ENCODE peak calls at places on chromosome 12, in ten cellular contexts. One of them, this sample, is unnamed.
A peak's percentile ranks its signal among the peaks of the same experiment; 100 is the strongest.

GRCh38 chr12:76555226-76555767 is 4.3 kb downstream of the OSBPL8 start:
- DNase-seq in nephron progenitor cell: no peak
- DNase-seq in germinal center: no peak
- DNase-seq in stimulated activated CD8-positive, alpha-beta memory T cell treated with anti-CD3 and anti-CD28 coated beads, Interleukin-12 subunit alpha, Interleukin-12 subunit beta, amount 100 ng/mL, for 1 hour: no peak
- DNase-seq in dorsolateral prefrontal cortex: no peak
- DNase-seq in OCI-LY7: peak; percentile 19
- DNase-seq in Right ventricle myocardium superior: no peak
- DNase-seq in GM19239: no peak
- DNase-seq in cardiac muscle cell: no peak
- DNase-seq in NCI-H226: no peak
- DNase-seq in this sample: no peak

GRCh38 chr12:46468159-46468558 is 95.6 kb upstream of the SLC38A2 start:
- DNase-seq in NCI-H226: peak; percentile 76
- DNase-seq in germinal center: no peak
- DNase-seq in stimulated activated CD8-positive, alpha-beta memory T cell treated with anti-CD3 and anti-CD28 coated beads, Interleukin-12 subunit alpha, Interleukin-12 subunit beta, amount 100 ng/mL, for 1 hour: no peak
- DNase-seq in OCI-LY7: no peak
- DNase-seq in dorsolateral prefrontal cortex: no peak
- DNase-seq in Right ventricle myocardium superior: peak; percentile 54
- DNase-seq in cardiac muscle cell: no peak
- DNase-seq in nephron progenitor cell: no peak
- DNase-seq in GM19239: no peak
- DNase-seq in this sample: peak; percentile 44

GRCh38 chr12:124914392-124915248 is at the start of gene UBC:
- DNase-seq in NCI-H226: peak; percentile 75
- DNase-seq in OCI-LY7: peak; percentile 95
- DNase-seq in nephron progenitor cell: peak; percentile 88
- DNase-seq in dorsolateral prefrontal cortex: peak; percentile 93
- DNase-seq in germinal center: peak; percentile 86
- DNase-seq in stimulated activated CD8-positive, alpha-beta memory T cell treated with anti-CD3 and anti-CD28 coated beads, Interleukin-12 subunit alpha, Interleukin-12 subunit beta, amount 100 ng/mL, for 1 hour: peak; percentile 87
- DNase-seq in Right ventricle myocardium superior: peak; percentile 92
- DNase-seq in cardiac muscle cell: peak; percentile 92
- DNase-seq in GM19239: peak; percentile 32
- DNase-seq in this sample: peak; percentile 88

GRCh38 chr12:51373222-51373621 is 18.0 kb downstream of the GALNT6 start:
- DNase-seq in cardiac muscle cell: no peak
- DNase-seq in OCI-LY7: no peak
- DNase-seq in NCI-H226: no peak
- DNase-seq in nephron progenitor cell: no peak
- DNase-seq in germinal center: no peak
- DNase-seq in GM19239: no peak
- DNase-seq in Right ventricle myocardium superior: no peak
- DNase-seq in stimulated activated CD8-positive, alpha-beta memory T cell treated with anti-CD3 and anti-CD28 coated beads, Interleukin-12 subunit alpha, Interleukin-12 subunit beta, amount 100 ng/mL, for 1 hour: no peak
- DNase-seq in dorsolateral prefrontal cortex: no peak
- DNase-seq in this sample: no peak

GRCh38 chr12:10409387-10409786 is at the start of gene KLRC4:
- DNase-seq in dorsolateral prefrontal cortex: no peak
- DNase-seq in GM19239: no peak
- DNase-seq in cardiac muscle cell: peak; percentile 5
- DNase-seq in OCI-LY7: peak; percentile 92
- DNase-seq in NCI-H226: no peak
- DNase-seq in nephron progenitor cell: no peak
- DNase-seq in Right ventricle myocardium superior: no peak
- DNase-seq in stimulated activated CD8-positive, alpha-beta memory T cell treated with anti-CD3 and anti-CD28 coated beads, Interleukin-12 subunit alpha, Interleukin-12 subunit beta, amount 100 ng/mL, for 1 hour: no peak
- DNase-seq in germinal center: no peak
- DNase-seq in this sample: peak; percentile 38

GRCh38 chr12:52364901-52365489 is 2.3 kb downstream of the KRT85 start:
- DNase-seq in OCI-LY7: no peak
- DNase-seq in Right ventricle myocardium superior: no peak
- DNase-seq in germinal center: no peak
- DNase-seq in nephron progenitor cell: no peak
- DNase-seq in GM19239: no peak
- DNase-seq in dorsolateral prefrontal cortex: no peak
- DNase-seq in stimulated activated CD8-positive, alpha-beta memory T cell treated with anti-CD3 and anti-CD28 coated beads, Interleukin-12 subunit alpha, Interleukin-12 subunit beta, amount 100 ng/mL, for 1 hour: no peak
- DNase-seq in NCI-H226: no peak
- DNase-seq in cardiac muscle cell: no peak
- DNase-seq in this sample: no peak

GRCh38 chr12:49332891-49333371 is 4.1 kb downstream of the C1QL4 start:
- DNase-seq in stimulated activated CD8-positive, alpha-beta memory T cell treated with anti-CD3 and anti-CD28 coated beads, Interleukin-12 subunit alpha, Interleukin-12 subunit beta, amount 100 ng/mL, for 1 hour: no peak
- DNase-seq in Right ventricle myocardium superior: no peak
- DNase-seq in germinal center: no peak
- DNase-seq in OCI-LY7: no peak
- DNase-seq in cardiac muscle cell: no peak
- DNase-seq in nephron progenitor cell: no peak
- DNase-seq in NCI-H226: no peak
- DNase-seq in dorsolateral prefrontal cortex: no peak
- DNase-seq in GM19239: no peak
- DNase-seq in this sample: no peak

GRCh38 chr12:7787574-7788315 is 1.5 kb upstream of the NANOG start:
- DNase-seq in nephron progenitor cell: no peak
- DNase-seq in NCI-H226: no peak
- DNase-seq in dorsolateral prefrontal cortex: no peak
- DNase-seq in cardiac muscle cell: no peak
- DNase-seq in germinal center: no peak
- DNase-seq in stimulated activated CD8-positive, alpha-beta memory T cell treated with anti-CD3 and anti-CD28 coated beads, Interleukin-12 subunit alpha, Interleukin-12 subunit beta, amount 100 ng/mL, for 1 hour: no peak
- DNase-seq in Right ventricle myocardium superior: no peak
- DNase-seq in GM19239: no peak
- DNase-seq in OCI-LY7: no peak
- DNase-seq in this sample: no peak

GRCh38 chr12:90659060-90659459 is 295.9 kb downstream of the CCER1 start:
- DNase-seq in dorsolateral prefrontal cortex: no peak
- DNase-seq in OCI-LY7: no peak
- DNase-seq in GM19239: no peak
- DNase-seq in stimulated activated CD8-positive, alpha-beta memory T cell treated with anti-CD3 and anti-CD28 coated beads, Interleukin-12 subunit alpha, Interleukin-12 subunit beta, amount 100 ng/mL, for 1 hour: no peak
- DNase-seq in cardiac muscle cell: no peak
- DNase-seq in Right ventricle myocardium superior: no peak
- DNase-seq in NCI-H226: no peak
- DNase-seq in germinal center: no peak
- DNase-seq in nephron progenitor cell: no peak
- DNase-seq in this sample: no peak

GRCh38 chr12:109767991-109768900 is 54.6 kb downstream of the FAM222A start:
- DNase-seq in OCI-LY7: no peak
- DNase-seq in stimulated activated CD8-positive, alpha-beta memory T cell treated with anti-CD3 and anti-CD28 coated beads, Interleukin-12 subunit alpha, Interleukin-12 subunit beta, amount 100 ng/mL, for 1 hour: no peak
- DNase-seq in GM19239: no peak
- DNase-seq in cardiac muscle cell: no peak
- DNase-seq in germinal center: no peak
- DNase-seq in dorsolateral prefrontal cortex: no peak
- DNase-seq in NCI-H226: no peak
- DNase-seq in Right ventricle myocardium superior: no peak
- DNase-seq in nephron progenitor cell: no peak
- DNase-seq in this sample: no peak

GRCh38 chr12:761276-761675 is 8.9 kb downstream of the WNK1 start:
- DNase-seq in stimulated activated CD8-positive, alpha-beta memory T cell treated with anti-CD3 and anti-CD28 coated beads, Interleukin-12 subunit alpha, Interleukin-12 subunit beta, amount 100 ng/mL, for 1 hour: no peak
- DNase-seq in germinal center: no peak
- DNase-seq in nephron progenitor cell: no peak
- DNase-seq in GM19239: no peak
- DNase-seq in cardiac muscle cell: no peak
- DNase-seq in NCI-H226: no peak
- DNase-seq in Right ventricle myocardium superior: no peak
- DNase-seq in OCI-LY7: no peak
- DNase-seq in dorsolateral prefrontal cortex: no peak
- DNase-seq in this sample: no peak

GRCh38 chr12:59654061-59654460 is 58.2 kb downstream of the SLC16A7 start:
- DNase-seq in dorsolateral prefrontal cortex: no peak
- DNase-seq in NCI-H226: no peak
- DNase-seq in germinal center: no peak
- DNase-seq in nephron progenitor cell: no peak
- DNase-seq in GM19239: no peak
- DNase-seq in Right ventricle myocardium superior: no peak
- DNase-seq in stimulated activated CD8-positive, alpha-beta memory T cell treated with anti-CD3 and anti-CD28 coated beads, Interleukin-12 subunit alpha, Interleukin-12 subunit beta, amount 100 ng/mL, for 1 hour: no peak
- DNase-seq in cardiac muscle cell: no peak
- DNase-seq in OCI-LY7: no peak
- DNase-seq in this sample: no peak

GRCh38 chr12:22733756-22734155 is 108.8 kb downstream of the ETNK1 start:
- DNase-seq in stimulated activated CD8-positive, alpha-beta memory T cell treated with anti-CD3 and anti-CD28 coated beads, Interleukin-12 subunit alpha, Interleukin-12 subunit beta, amount 100 ng/mL, for 1 hour: no peak
- DNase-seq in GM19239: no peak
- DNase-seq in germinal center: no peak
- DNase-seq in Right ventricle myocardium superior: no peak
- DNase-seq in NCI-H226: no peak
- DNase-seq in dorsolateral prefrontal cortex: no peak
- DNase-seq in nephron progenitor cell: no peak
- DNase-seq in OCI-LY7: no peak
- DNase-seq in cardiac muscle cell: no peak
- DNase-seq in this sample: peak; percentile 7

GRCh38 chr12:15719230-15719629 is 70.0 kb downstream of the EPS8 start:
- DNase-seq in OCI-LY7: no peak
- DNase-seq in NCI-H226: no peak
- DNase-seq in Right ventricle myocardium superior: no peak
- DNase-seq in GM19239: no peak
- DNase-seq in nephron progenitor cell: no peak
- DNase-seq in stimulated activated CD8-positive, alpha-beta memory T cell treated with anti-CD3 and anti-CD28 coated beads, Interleukin-12 subunit alpha, Interleukin-12 subunit beta, amount 100 ng/mL, for 1 hour: no peak
- DNase-seq in dorsolateral prefrontal cortex: no peak
- DNase-seq in germinal center: no peak
- DNase-seq in cardiac muscle cell: no peak
- DNase-seq in this sample: no peak

GRCh38 chr12:56684745-56685369 is 3.2 kb downstream of the PTGES3 start:
- DNase-seq in Right ventricle myocardium superior: peak; percentile 19
- DNase-seq in germinal center: no peak
- DNase-seq in dorsolateral prefrontal cortex: no peak
- DNase-seq in cardiac muscle cell: no peak
- DNase-seq in NCI-H226: no peak
- DNase-seq in nephron progenitor cell: no peak
- DNase-seq in OCI-LY7: no peak
- DNase-seq in stimulated activated CD8-positive, alpha-beta memory T cell treated with anti-CD3 and anti-CD28 coated beads, Interleukin-12 subunit alpha, Interleukin-12 subunit beta, amount 100 ng/mL, for 1 hour: no peak
- DNase-seq in GM19239: no peak
- DNase-seq in this sample: no peak

GRCh38 chr12:481422-481821 is 21.7 kb downstream of the B4GALNT3 start:
- DNase-seq in GM19239: no peak
- DNase-seq in cardiac muscle cell: peak; percentile 86
- DNase-seq in OCI-LY7: no peak
- DNase-seq in Right ventricle myocardium superior: peak; percentile 82
- DNase-seq in dorsolateral prefrontal cortex: no peak
- DNase-seq in stimulated activated CD8-positive, alpha-beta memory T cell treated with anti-CD3 and anti-CD28 coated beads, Interleukin-12 subunit alpha, Interleukin-12 subunit beta, amount 100 ng/mL, for 1 hour: no peak
- DNase-seq in nephron progenitor cell: no peak
- DNase-seq in NCI-H226: no peak
- DNase-seq in germinal center: no peak
- DNase-seq in this sample: no peak

GRCh38 chr12:62866451-62867082 is 68.4 kb downstream of the PPM1H start:
- DNase-seq in stimulated activated CD8-positive, alpha-beta memory T cell treated with anti-CD3 and anti-CD28 coated beads, Interleukin-12 subunit alpha, Interleukin-12 subunit beta, amount 100 ng/mL, for 1 hour: no peak
- DNase-seq in germinal center: no peak
- DNase-seq in NCI-H226: peak; percentile 100
- DNase-seq in Right ventricle myocardium superior: no peak
- DNase-seq in GM19239: no peak
- DNase-seq in cardiac muscle cell: peak; percentile 29
- DNase-seq in OCI-LY7: no peak
- DNase-seq in nephron progenitor cell: peak; percentile 10
- DNase-seq in dorsolateral prefrontal cortex: no peak
- DNase-seq in this sample: peak; percentile 90

GRCh38 chr12:117090816-117091711 is 8.2 kb downstream of the TESC start:
- DNase-seq in Right ventricle myocardium superior: no peak
- DNase-seq in stimulated activated CD8-positive, alpha-beta memory T cell treated with anti-CD3 and anti-CD28 coated beads, Interleukin-12 subunit alpha, Interleukin-12 subunit beta, amount 100 ng/mL, for 1 hour: no peak
- DNase-seq in nephron progenitor cell: no peak
- DNase-seq in dorsolateral prefrontal cortex: no peak
- DNase-seq in cardiac muscle cell: no peak
- DNase-seq in NCI-H226: no peak
- DNase-seq in OCI-LY7: no peak
- DNase-seq in GM19239: no peak
- DNase-seq in germinal center: no peak
- DNase-seq in this sample: no peak

GRCh38 chr12:10940389-10940788 is 1.3 kb upstream of the TAS2R14 start:
- DNase-seq in OCI-LY7: no peak
- DNase-seq in GM19239: no peak
- DNase-seq in dorsolateral prefrontal cortex: no peak
- DNase-seq in germinal center: no peak
- DNase-seq in Right ventricle myocardium superior: no peak
- DNase-seq in NCI-H226: peak; percentile 94
- DNase-seq in stimulated activated CD8-positive, alpha-beta memory T cell treated with anti-CD3 and anti-CD28 coated beads, Interleukin-12 subunit alpha, Interleukin-12 subunit beta, amount 100 ng/mL, for 1 hour: no peak
- DNase-seq in cardiac muscle cell: no peak
- DNase-seq in nephron progenitor cell: no peak
- DNase-seq in this sample: peak; percentile 92

GRCh38 chr12:114186241-114187002 is 219.5 kb downstream of the TBX5 start:
- DNase-seq in dorsolateral prefrontal cortex: peak; percentile 78
- DNase-seq in germinal center: no peak
- DNase-seq in GM19239: no peak
- DNase-seq in NCI-H226: no peak
- DNase-seq in Right ventricle myocardium superior: no peak
- DNase-seq in stimulated activated CD8-positive, alpha-beta memory T cell treated with anti-CD3 and anti-CD28 coated beads, Interleukin-12 subunit alpha, Interleukin-12 subunit beta, amount 100 ng/mL, for 1 hour: no peak
- DNase-seq in OCI-LY7: no peak
- DNase-seq in cardiac muscle cell: no peak
- DNase-seq in nephron progenitor cell: no peak
- DNase-seq in this sample: no peak

GRCh38 chr12:72081787-72082186 is 143.1 kb downstream of the TPH2 start:
- DNase-seq in dorsolateral prefrontal cortex: no peak
- DNase-seq in cardiac muscle cell: no peak
- DNase-seq in Right ventricle myocardium superior: no peak
- DNase-seq in germinal center: no peak
- DNase-seq in OCI-LY7: no peak
- DNase-seq in GM19239: no peak
- DNase-seq in nephron progenitor cell: no peak
- DNase-seq in NCI-H226: peak; percentile 29
- DNase-seq in stimulated activated CD8-positive, alpha-beta memory T cell treated with anti-CD3 and anti-CD28 coated beads, Interleukin-12 subunit alpha, Interleukin-12 subunit beta, amount 100 ng/mL, for 1 hour: no peak
- DNase-seq in this sample: no peak

GRCh38 chr12:83323866-83324265 is 637.2 kb downstream of the TMTC2 start:
- DNase-seq in NCI-H226: no peak
- DNase-seq in OCI-LY7: no peak
- DNase-seq in germinal center: no peak
- DNase-seq in nephron progenitor cell: no peak
- DNase-seq in Right ventricle myocardium superior: no peak
- DNase-seq in stimulated activated CD8-positive, alpha-beta memory T cell treated with anti-CD3 and anti-CD28 coated beads, Interleukin-12 subunit alpha, Interleukin-12 subunit beta, amount 100 ng/mL, for 1 hour: no peak
- DNase-seq in cardiac muscle cell: no peak
- DNase-seq in GM19239: no peak
- DNase-seq in dorsolateral prefrontal cortex: no peak
- DNase-seq in this sample: no peak

GRCh38 chr12:13376627-13377373 is 180.3 kb downstream of the EMP1 start:
- DNase-seq in germinal center: no peak
- DNase-seq in dorsolateral prefrontal cortex: no peak
- DNase-seq in cardiac muscle cell: no peak
- DNase-seq in GM19239: no peak
- DNase-seq in nephron progenitor cell: no peak
- DNase-seq in NCI-H226: no peak
- DNase-seq in OCI-LY7: no peak
- DNase-seq in stimulated activated CD8-positive, alpha-beta memory T cell treated with anti-CD3 and anti-CD28 coated beads, Interleukin-12 subunit alpha, Interleukin-12 subunit beta, amount 100 ng/mL, for 1 hour: no peak
- DNase-seq in Right ventricle myocardium superior: no peak
- DNase-seq in this sample: no peak

GRCh38 chr12:49041036-49041880 is 19.3 kb downstream of the KMT2D start:
- DNase-seq in OCI-LY7: no peak
- DNase-seq in stimulated activated CD8-positive, alpha-beta memory T cell treated with anti-CD3 and anti-CD28 coated beads, Interleukin-12 subunit alpha, Interleukin-12 subunit beta, amount 100 ng/mL, for 1 hour: no peak
- DNase-seq in NCI-H226: no peak
- DNase-seq in germinal center: no peak
- DNase-seq in nephron progenitor cell: no peak
- DNase-seq in dorsolateral prefrontal cortex: no peak
- DNase-seq in GM19239: no peak
- DNase-seq in cardiac muscle cell: no peak
- DNase-seq in Right ventricle myocardium superior: peak; percentile 34
- DNase-seq in this sample: no peak

GRCh38 chr12:82593901-82594396 is 92.8 kb upstream of the TMTC2 start:
- DNase-seq in germinal center: no peak
- DNase-seq in stimulated activated CD8-positive, alpha-beta memory T cell treated with anti-CD3 and anti-CD28 coated beads, Interleukin-12 subunit alpha, Interleukin-12 subunit beta, amount 100 ng/mL, for 1 hour: no peak
- DNase-seq in Right ventricle myocardium superior: no peak
- DNase-seq in nephron progenitor cell: no peak
- DNase-seq in OCI-LY7: no peak
- DNase-seq in dorsolateral prefrontal cortex: no peak
- DNase-seq in GM19239: peak; percentile 25
- DNase-seq in NCI-H226: no peak
- DNase-seq in cardiac muscle cell: no peak
- DNase-seq in this sample: no peak

GRCh38 chr12:79415754-79416435 is 274.9 kb downstream of the PAWR start:
- DNase-seq in GM19239: no peak
- DNase-seq in stimulated activated CD8-positive, alpha-beta memory T cell treated with anti-CD3 and anti-CD28 coated beads, Interleukin-12 subunit alpha, Interleukin-12 subunit beta, amount 100 ng/mL, for 1 hour: no peak
- DNase-seq in cardiac muscle cell: no peak
- DNase-seq in germinal center: no peak
- DNase-seq in nephron progenitor cell: no peak
- DNase-seq in Right ventricle myocardium superior: no peak
- DNase-seq in dorsolateral prefrontal cortex: no peak
- DNase-seq in NCI-H226: no peak
- DNase-seq in OCI-LY7: no peak
- DNase-seq in this sample: no peak

GRCh38 chr12:120971299-120972180 is 6.8 kb upstream of the HNF1A start:
- DNase-seq in NCI-H226: peak; percentile 45
- DNase-seq in nephron progenitor cell: no peak
- DNase-seq in OCI-LY7: peak; percentile 83
- DNase-seq in stimulated activated CD8-positive, alpha-beta memory T cell treated with anti-CD3 and anti-CD28 coated beads, Interleukin-12 subunit alpha, Interleukin-12 subunit beta, amount 100 ng/mL, for 1 hour: peak; percentile 2
- DNase-seq in cardiac muscle cell: peak; percentile 66
- DNase-seq in GM19239: peak; percentile 62
- DNase-seq in dorsolateral prefrontal cortex: no peak
- DNase-seq in Right ventricle myocardium superior: no peak
- DNase-seq in germinal center: peak; percentile 82
- DNase-seq in this sample: peak; percentile 51

This sample was measured in brain microvascular endothelial cell.